ENCODE peak calls at places on chromosomes 13 and 19, in five cellular contexts. One of them, this sample, is unnamed.

GRCh38 chr19:29329460-29330134 is 116.6 kb upstream of the UQCRFS1 start:
- DNase-seq in kidney epithelial cell: no peak
- DNase-seq in mucosa of descending colon: no peak
- DNase-seq in body of pancreas: no peak
- DNase-seq in AG10803: peak; percentile 7
- DNase-seq in this sample: no peak

GRCh38 chr13:20378721-20379120 is 146.6 kb upstream of the GJB6 start:
- DNase-seq in kidney epithelial cell: no peak
- DNase-seq in mucosa of descending colon: no peak
- DNase-seq in body of pancreas: no peak
- DNase-seq in AG10803: no peak
- DNase-seq in this sample: no peak

GRCh38 chr13:93963266-93964131 is 516.0 kb downstream of the DCT start:
- DNase-seq in kidney epithelial cell: peak; percentile 16
- DNase-seq in mucosa of descending colon: no peak
- DNase-seq in body of pancreas: no peak
- DNase-seq in AG10803: peak; percentile 72
- DNase-seq in this sample: no peak

GRCh38 chr13:19634129-19634740 is 776 bp downstream of the MPHOSPH8 start:
- DNase-seq in kidney epithelial cell: no peak
- DNase-seq in mucosa of descending colon: no peak
- DNase-seq in body of pancreas: peak; percentile 30
- DNase-seq in AG10803: peak; percentile 58
- DNase-seq in this sample: no peak

GRCh38 chr13:36006347-36006746 is 124.8 kb downstream of the DCLK1 start:
- DNase-seq in kidney epithelial cell: no peak
- DNase-seq in mucosa of descending colon: no peak
- DNase-seq in body of pancreas: peak; percentile 6
- DNase-seq in AG10803: no peak
- DNase-seq in this sample: no peak

GRCh38 chr13:40622761-40623160 is 43.7 kb downstream of the FOXO1 start:
- DNase-seq in kidney epithelial cell: no peak
- DNase-seq in mucosa of descending colon: no peak
- DNase-seq in body of pancreas: no peak
- DNase-seq in AG10803: no peak
- DNase-seq in this sample: no peak

GRCh38 chr13:45327253-45327954 is 13.6 kb downstream of the TPT1 start:
- DNase-seq in kidney epithelial cell: no peak
- DNase-seq in mucosa of descending colon: no peak
- DNase-seq in body of pancreas: no peak
- DNase-seq in AG10803: no peak
- DNase-seq in this sample: no peak

GRCh38 chr19:49985926-49986325 is 25.0 kb upstream of the SIGLEC11 start:
- DNase-seq in kidney epithelial cell: no peak
- DNase-seq in mucosa of descending colon: no peak
- DNase-seq in body of pancreas: no peak
- DNase-seq in AG10803: no peak
- DNase-seq in this sample: no peak

GRCh38 chr19:13097331-13098258 is 5.1 kb downstream of the LYL1 start:
- DNase-seq in kidney epithelial cell: no peak
- DNase-seq in mucosa of descending colon: peak; percentile 59
- DNase-seq in body of pancreas: no peak
- DNase-seq in AG10803: no peak
- DNase-seq in this sample: no peak

GRCh38 chr19:10352764-10353671 is 13.6 kb upstream of the ICAM3 start:
- DNase-seq in kidney epithelial cell: no peak
- DNase-seq in mucosa of descending colon: peak; percentile 38
- DNase-seq in body of pancreas: peak; percentile 17
- DNase-seq in AG10803: no peak
- DNase-seq in this sample: no peak

GRCh38 chr13:113562085-113562749 is 22.3 kb upstream of the TFDP1 start:
- DNase-seq in kidney epithelial cell: no peak
- DNase-seq in mucosa of descending colon: peak; percentile 71
- DNase-seq in body of pancreas: peak; percentile 54
- DNase-seq in AG10803: peak; percentile 75
- DNase-seq in this sample: peak; percentile 58

GRCh38 chr19:40398417-40399056 is 8.6 kb upstream of the HIPK4 start:
- DNase-seq in kidney epithelial cell: peak; percentile 19
- DNase-seq in mucosa of descending colon: peak; percentile 65
- DNase-seq in body of pancreas: peak; percentile 19
- DNase-seq in AG10803: no peak
- DNase-seq in this sample: peak; percentile 82

GRCh38 chr13:36395280-36395679 is 37.0 kb upstream of the CCNA1 start:
- DNase-seq in kidney epithelial cell: no peak
- DNase-seq in mucosa of descending colon: no peak
- DNase-seq in body of pancreas: no peak
- DNase-seq in AG10803: peak; percentile 84
- DNase-seq in this sample: no peak

GRCh38 chr19:30898353-30899103 is 450.7 kb downstream of the TSHZ3 start:
- DNase-seq in kidney epithelial cell: no peak
- DNase-seq in mucosa of descending colon: no peak
- DNase-seq in body of pancreas: no peak
- DNase-seq in AG10803: no peak
- DNase-seq in this sample: no peak

GRCh38 chr13:49366841-49367240 is 77.0 kb downstream of the CAB39L start:
- DNase-seq in kidney epithelial cell: no peak
- DNase-seq in mucosa of descending colon: no peak
- DNase-seq in body of pancreas: no peak
- DNase-seq in AG10803: peak; percentile 80
- DNase-seq in this sample: no peak

GRCh38 chr19:3108775-3109174 is 14.6 kb downstream of the GNA11 start:
- DNase-seq in kidney epithelial cell: no peak
- DNase-seq in mucosa of descending colon: peak; percentile 67
- DNase-seq in body of pancreas: peak; percentile 70
- DNase-seq in AG10803: peak; percentile 51
- DNase-seq in this sample: no peak

GRCh38 chr19:33819875-33820781 is 23.5 kb downstream of the KCTD15 start:
- DNase-seq in kidney epithelial cell: no peak
- DNase-seq in mucosa of descending colon: peak; percentile 85
- DNase-seq in body of pancreas: peak; percentile 76
- DNase-seq in AG10803: peak; percentile 83
- DNase-seq in this sample: no peak

DNA sequence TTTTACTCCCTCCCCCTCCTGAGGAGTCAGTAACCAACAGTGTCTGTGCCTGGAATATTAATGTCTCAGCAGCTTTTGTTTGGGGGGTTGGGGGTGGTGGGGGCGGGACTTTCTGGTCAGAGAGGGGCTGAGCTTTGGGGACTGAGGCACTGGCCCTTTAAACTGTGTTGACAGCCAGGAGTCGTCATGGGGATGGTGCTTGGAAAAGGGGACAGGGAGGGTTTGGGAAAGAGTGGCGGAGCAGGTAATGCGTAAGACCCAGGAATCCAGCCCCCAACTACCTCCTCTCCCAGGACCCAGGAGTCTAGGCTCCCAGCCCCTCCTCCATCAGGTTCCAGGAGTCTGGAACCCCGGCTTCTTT is 5.2 kb downstream of the CADM4 start:
- DNase-seq in kidney epithelial cell: no peak
- DNase-seq in mucosa of descending colon: no peak
- DNase-seq in body of pancreas: no peak
- DNase-seq in AG10803: no peak
- DNase-seq in this sample: peak; percentile 53
- H3K4me3 ChIP-seq in kidney epithelial cell: no peak overlapping the region
- H3K4me3 ChIP-seq in mucosa of descending colon: no peak overlapping the region
- H3K4me3 ChIP-seq in body of pancreas: no peak overlapping the region
- H3K4me3 ChIP-seq in AG10803: no peak overlapping the region
- H3K4me3 ChIP-seq in this sample: peak overlapping the region; percentile 58

GRCh38 chr19:1244693-1245451 is 3.3 kb downstream of the ATP5F1D start:
- DNase-seq in kidney epithelial cell: no peak
- DNase-seq in mucosa of descending colon: peak; percentile 88
- DNase-seq in body of pancreas: peak; percentile 73
- DNase-seq in AG10803: no peak
- DNase-seq in this sample: no peak

GRCh38 chr19:1247747-1248453 is 483 bp upstream of the MIDN start:
- DNase-seq in kidney epithelial cell: no peak
- DNase-seq in mucosa of descending colon: peak; percentile 87
- DNase-seq in body of pancreas: peak; percentile 82
- DNase-seq in AG10803: peak; percentile 56
- DNase-seq in this sample: no peak

GRCh38 chr19:1243768-1244692 is 2.5 kb downstream of the ATP5F1D start:
- DNase-seq in kidney epithelial cell: no peak
- DNase-seq in mucosa of descending colon: peak; percentile 91
- DNase-seq in body of pancreas: peak; percentile 93
- DNase-seq in AG10803: peak; percentile 82
- DNase-seq in this sample: peak; percentile 91

GRCh38 chr19:1245884-1246816 is 2.2 kb upstream of the MIDN start:
- DNase-seq in kidney epithelial cell: no peak
- DNase-seq in mucosa of descending colon: peak; percentile 83
- DNase-seq in body of pancreas: peak; percentile 77
- DNase-seq in AG10803: no peak
- DNase-seq in this sample: no peak

DNA sequence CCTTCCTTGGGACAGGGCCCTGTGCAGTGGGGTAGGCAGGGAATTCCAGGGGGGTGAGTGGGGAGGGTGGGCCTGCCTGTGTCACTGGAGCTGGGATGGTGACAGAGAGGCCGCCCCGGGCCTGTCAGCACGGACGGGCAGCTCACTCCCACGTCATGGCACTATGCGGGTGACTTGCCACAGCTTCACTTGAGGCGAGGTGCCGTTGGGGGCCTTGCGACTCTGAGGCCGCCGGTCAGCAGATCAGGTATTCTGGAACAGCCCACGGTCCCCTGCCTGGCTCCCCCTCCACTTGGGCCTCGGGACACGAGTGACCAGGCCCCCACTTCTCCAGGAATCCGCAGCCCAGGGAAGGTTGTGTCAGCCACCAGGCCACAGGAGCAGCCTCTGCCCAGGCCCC is 2.9 kb upstream of the MIDN start:
- DNase-seq in kidney epithelial cell: no peak
- DNase-seq in mucosa of descending colon: no peak
- DNase-seq in body of pancreas: no peak
- DNase-seq in AG10803: no peak
- DNase-seq in this sample: no peak
- H3K4me3 ChIP-seq in kidney epithelial cell: no peak overlapping the region
- H3K4me3 ChIP-seq in mucosa of descending colon: no peak overlapping the region
- H3K4me3 ChIP-seq in body of pancreas: no peak overlapping the region
- H3K4me3 ChIP-seq in AG10803: no peak overlapping the region
- H3K4me3 ChIP-seq in this sample: no peak overlapping the region

DNA sequence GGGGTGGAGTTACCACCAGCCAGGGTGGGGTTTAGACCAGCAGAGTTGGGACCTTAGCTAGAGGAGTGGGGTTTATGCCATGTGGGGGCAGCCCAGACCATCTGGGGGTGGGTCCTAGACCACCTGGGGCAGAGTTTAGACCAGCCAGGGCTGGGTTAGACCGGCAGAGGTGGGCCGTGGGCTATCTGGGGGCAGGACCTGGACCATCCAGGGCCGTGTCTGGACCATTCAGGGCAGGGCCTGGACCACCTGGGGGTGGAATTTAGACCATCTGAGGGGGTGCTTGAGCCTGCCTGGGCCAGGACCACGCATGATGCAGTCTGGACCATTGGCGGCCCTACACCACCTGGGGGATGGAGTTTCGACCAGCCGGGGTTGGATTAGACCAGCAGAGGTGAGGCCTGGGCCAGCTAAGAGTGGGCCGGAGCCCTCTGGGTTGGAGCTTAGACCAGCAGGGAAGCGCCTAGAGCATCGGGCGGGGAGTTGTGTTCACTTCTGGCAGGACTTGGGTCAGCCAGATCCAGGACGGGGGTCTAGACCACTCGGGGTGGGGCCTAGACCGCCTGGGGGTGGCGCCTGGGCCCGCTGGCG is 9.9 kb upstream of the CACNG6 start:
- DNase-seq in kidney epithelial cell: no peak
- DNase-seq in mucosa of descending colon: no peak
- DNase-seq in body of pancreas: no peak
- DNase-seq in AG10803: no peak
- DNase-seq in this sample: no peak
- H3K4me3 ChIP-seq in kidney epithelial cell: no peak overlapping the region
- H3K4me3 ChIP-seq in mucosa of descending colon: no peak overlapping the region
- H3K4me3 ChIP-seq in body of pancreas: no peak overlapping the region
- H3K4me3 ChIP-seq in AG10803: no peak overlapping the region
- H3K4me3 ChIP-seq in this sample: peak overlapping the region; percentile 24

GRCh38 chr13:24505756-24506155 is 6.8 kb downstream of the PARP4 start:
- DNase-seq in kidney epithelial cell: no peak
- DNase-seq in mucosa of descending colon: no peak
- DNase-seq in body of pancreas: no peak
- DNase-seq in AG10803: no peak
- DNase-seq in this sample: no peak
- H3K4me3 ChIP-seq in kidney epithelial cell: no peak overlapping the region
- H3K4me3 ChIP-seq in mucosa of descending colon: no peak overlapping the region
- H3K4me3 ChIP-seq in body of pancreas: no peak overlapping the region
- H3K4me3 ChIP-seq in AG10803: no peak overlapping the region
- H3K4me3 ChIP-seq in this sample: no peak overlapping the region

GRCh38 chr13:101626925-101627555 is 174.6 kb downstream of the ITGBL1 start:
- DNase-seq in kidney epithelial cell: no peak
- DNase-seq in mucosa of descending colon: no peak
- DNase-seq in body of pancreas: no peak
- DNase-seq in AG10803: no peak
- DNase-seq in this sample: no peak
- H3K4me3 ChIP-seq in kidney epithelial cell: no peak overlapping the region
- H3K4me3 ChIP-seq in mucosa of descending colon: no peak overlapping the region
- H3K4me3 ChIP-seq in body of pancreas: no peak overlapping the region
- H3K4me3 ChIP-seq in AG10803: peak overlapping the region; percentile 36
- H3K4me3 ChIP-seq in this sample: peak overlapping the region; percentile 24

DNA sequence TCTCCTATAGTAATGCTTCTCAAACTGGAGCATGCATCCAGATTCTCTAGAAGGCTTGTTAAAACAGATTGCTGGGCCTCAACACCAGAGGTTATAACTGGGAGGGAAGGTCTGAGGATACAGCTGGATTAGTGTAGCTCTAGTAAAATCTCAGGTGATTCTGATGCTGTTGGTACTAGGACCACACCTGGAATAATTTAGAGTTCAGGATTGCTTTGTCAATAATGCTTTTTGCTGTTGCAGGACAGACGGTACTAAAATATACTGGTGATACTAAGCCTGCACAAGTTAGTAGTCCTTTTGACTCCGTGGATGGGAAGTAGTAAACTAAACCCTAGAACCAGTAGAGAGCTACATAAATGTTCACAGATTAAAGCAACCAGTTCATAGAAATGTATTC is 258.1 kb upstream of the STARD13 start:
- DNase-seq in kidney epithelial cell: no peak
- DNase-seq in mucosa of descending colon: no peak
- DNase-seq in body of pancreas: no peak
- DNase-seq in AG10803: no peak
- DNase-seq in this sample: no peak
- H3K4me3 ChIP-seq in kidney epithelial cell: no peak overlapping the region
- H3K4me3 ChIP-seq in mucosa of descending colon: no peak overlapping the region
- H3K4me3 ChIP-seq in body of pancreas: no peak overlapping the region
- H3K4me3 ChIP-seq in AG10803: peak overlapping the region; percentile 66
- H3K4me3 ChIP-seq in this sample: peak overlapping the region; percentile 69

This sample was measured in breast epithelium.